ENCODE peak calls at places on chromosomes 16 and 17, in eight cellular contexts. J is spleen, R is Peyer's patch, U is mammary epithelial cell, Y is sigmoid colon, P is esophagus muscularis mucosa, S is aorta, L is pancreas. K is an unnamed sample.
A peak's percentile ranks its signal among the peaks of the same experiment; 100 is the strongest.

GRCh38 chr17:73394523-73395450 is 83.0 kb upstream of the CDC42EP4 start:
- DNase-seq in S (no peak), P (no peak), R (no peak), Y (no peak), L (no peak), J (peak; percentile 66), U (no peak), K (no peak)

GRCh38 chr17:28599311-28600184 is 723 bp upstream of the SPAG5 start:
- DNase-seq in L (peak; percentile 72), Y (peak; percentile 87), U (peak; percentile 86), P (no peak), S (peak; percentile 80), J (peak; percentile 78), R (peak; percentile 77), K (no peak)

GRCh38 chr17:80348551-80349436 is 66.2 kb upstream of the ENDOV start:
- DNase-seq in S (no peak), U (no peak), L (no peak), Y (no peak), R (peak; percentile 42), P (no peak), J (peak; percentile 37), K (no peak)

GRCh38 chr16:11561440-11561797 is 25.3 kb downstream of the LITAF start:
- DNase-seq in J (no peak), S (no peak), R (no peak), L (no peak), U (no peak), Y (no peak), P (no peak), K (peak; percentile 35)

GRCh38 chr16:86261379-86261778 is 248.9 kb upstream of the FOXF1 start:
- DNase-seq in J (no peak), R (no peak), L (no peak), S (no peak), P (no peak), U (peak; percentile 6), Y (no peak), K (no peak)

GRCh38 chr16:87602005-87602790 is at the start of gene JPH3:
- DNase-seq in U (no peak), R (no peak), S (peak; percentile 42), Y (no peak), J (no peak), L (no peak), P (no peak), K (no peak)

GRCh38 chr17:75301031-75301430 is 11.8 kb upstream of the SLC25A19 start:
- DNase-seq in S (no peak), U (no peak), R (no peak), Y (no peak), P (no peak), L (no peak), J (no peak), K (no peak)

GRCh38 chr16:10868562-10869469 is 8.2 kb upstream of the CIITA start:
- DNase-seq in S (peak; percentile 84), Y (peak; percentile 71), U (no peak), J (peak; percentile 92), P (no peak), L (peak; percentile 58), R (no peak), K (peak; percentile 84)

GRCh38 chr17:36072431-36073121 is 8.5 kb downstream of the CCL18 start:
- DNase-seq in U (peak; percentile 21), J (peak; percentile 88), Y (no peak), P (no peak), S (peak; percentile 64), R (peak; percentile 65), L (peak; percentile 69), K (no peak)

GRCh38 chr17:59331129-59331928 is at the start of gene YPEL2:
- DNase-seq in L (peak; percentile 97), U (peak; percentile 83), P (peak; percentile 99), J (peak; percentile 97), R (peak; percentile 97), S (peak; percentile 98), Y (peak; percentile 98), K (peak; percentile 99)

GRCh38 chr16:28977703-28978641 is 3.4 kb downstream of the SPNS1 start:
- DNase-seq in S (no peak), R (no peak), L (no peak), P (no peak), Y (no peak), J (no peak), U (no peak), K (no peak)

GRCh38 chr17:43940630-43941029 is 1.6 kb downstream of the PPY start:
- DNase-seq in J (no peak), S (no peak), Y (no peak), P (no peak), U (no peak), R (no peak), L (no peak), K (peak; percentile 61)

GRCh38 chr16:66703359-66704215 is 7.0 kb upstream of the CMTM4 start:
- DNase-seq in R (no peak), U (peak; percentile 35), Y (no peak), S (no peak), L (peak; percentile 21), P (no peak), J (no peak), K (peak; percentile 46)

GRCh38 chr17:49130891-49131290 is 1.7 kb upstream of the B4GALNT2 start:
- DNase-seq in P (no peak), J (no peak), U (peak; percentile 35), L (no peak), R (no peak), S (no peak), Y (no peak), K (no peak)

GRCh38 chr17:62859146-62859545 is 51.0 kb upstream of the MARCHF10 start:
- DNase-seq in Y (no peak), P (no peak), J (no peak), U (no peak), L (no peak), S (no peak), R (no peak), K (no peak)

GRCh38 chr16:17171250-17172143 is 299.3 kb downstream of the XYLT1 start:
- DNase-seq in S (no peak), R (no peak), P (no peak), J (no peak), U (no peak), Y (no peak), L (no peak), K (no peak)

GRCh38 chr17:64148699-64149098 is 18.8 kb upstream of the ERN1 start:
- DNase-seq in U (peak; percentile 11), R (no peak), L (no peak), S (no peak), P (no peak), J (no peak), Y (no peak), K (no peak)

GRCh38 chr17:21279582-21279981 is 4.9 kb upstream of the MAP2K3 start:
- DNase-seq in L (no peak), P (no peak), J (no peak), Y (no peak), S (no peak), R (no peak), U (no peak), K (no peak)

GRCh38 chr17:57207396-57207795 is 48.9 kb upstream of the MSI2 start:
- DNase-seq in L (no peak), U (no peak), S (no peak), P (peak; percentile 17), J (no peak), Y (no peak), R (no peak), K (no peak)

GRCh38 chr16:24729967-24730815 is 740 bp downstream of the TNRC6A start:
- DNase-seq in Y (peak; percentile 65), L (peak; percentile 76), S (peak; percentile 53), P (no peak), J (no peak), R (peak; percentile 70), U (no peak), K (no peak)

DNA sequence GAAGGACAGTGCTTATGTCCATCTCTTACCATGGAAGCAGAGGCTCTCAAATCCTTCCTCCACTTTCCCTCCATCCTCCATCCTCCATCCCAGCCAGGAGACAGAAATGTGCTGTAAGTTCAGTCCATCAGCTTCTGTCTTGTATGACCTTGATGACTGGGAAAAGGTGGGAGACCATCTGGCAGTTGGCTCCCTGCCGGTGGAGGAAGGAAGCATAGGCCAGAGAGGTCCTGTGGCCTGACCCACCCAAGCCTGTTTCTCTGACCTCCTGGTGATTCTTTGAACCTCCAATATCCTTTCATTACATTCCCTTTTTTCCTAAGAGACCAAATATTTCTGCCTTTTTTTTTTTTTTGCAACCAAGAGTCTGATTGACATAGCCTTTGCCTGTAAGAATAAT is 215.3 kb downstream of the ABCC12 start:
- DNase-seq in S (no peak), L (no peak), P (no peak), Y (no peak), R (no peak), U (no peak), J (no peak), K (no peak)
- H3K27ac ChIP-seq in S (no peak overlapping the region), L (no peak overlapping the region), P (no peak overlapping the region), Y (no peak overlapping the region), R (no peak overlapping the region), U (no peak overlapping the region), J (no peak overlapping the region), K (no peak overlapping the region)

GRCh38 chr16:62955033-62955349 is 918.8 kb upstream of the CDH8 start:
- DNase-seq in P (no peak), U (no peak), J (no peak), Y (no peak), L (no peak), R (no peak), S (no peak), K (no peak)

GRCh38 chr16:62954144-62955032 is 918.1 kb upstream of the CDH8 start:
- DNase-seq in S (no peak), L (no peak), Y (no peak), R (no peak), J (no peak), P (no peak), U (no peak), K (no peak)

DNA sequence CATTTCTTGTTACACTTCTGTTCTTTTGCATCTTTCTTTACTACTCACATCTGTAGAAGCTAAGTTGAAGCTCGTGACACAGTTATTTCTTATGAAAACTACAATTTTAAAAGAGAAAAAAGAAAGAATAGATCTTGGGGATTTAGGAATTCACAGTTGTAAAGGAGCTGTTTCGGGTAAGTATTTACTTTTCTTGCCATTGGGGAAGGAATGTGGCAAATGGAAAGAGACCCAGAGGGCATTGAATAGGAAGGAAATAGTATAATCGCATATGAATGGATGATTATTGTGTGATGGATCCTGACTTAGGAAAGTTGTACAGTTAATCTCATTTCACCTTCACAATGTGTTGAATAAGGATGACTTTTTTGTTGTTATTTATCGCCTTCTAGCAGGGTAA is 914.1 kb upstream of the CDH8 start:
- DNase-seq in L (no peak), P (no peak), J (no peak), R (no peak), U (no peak), Y (no peak), S (no peak), K (no peak)
- H3K27ac ChIP-seq in L (no peak overlapping the region), P (no peak overlapping the region), J (no peak overlapping the region), R (no peak overlapping the region), U (no peak overlapping the region), Y (no peak overlapping the region), S (no peak overlapping the region), K (no peak overlapping the region)

DNA sequence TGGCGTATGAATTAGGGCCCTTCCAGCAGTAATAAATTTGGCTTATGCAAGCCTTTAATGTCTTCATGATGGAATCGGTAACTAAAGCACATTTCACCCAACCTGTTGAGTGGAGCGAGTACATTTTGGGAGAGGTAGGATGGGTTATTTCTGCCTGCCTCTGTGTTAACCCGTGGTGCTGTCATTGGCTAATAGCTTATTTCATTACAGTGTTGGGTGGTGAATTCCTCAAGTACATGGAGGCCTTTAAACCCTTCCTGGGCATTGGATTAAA is 17.8 kb upstream of the TBKBP1 start:
- DNase-seq in R (no peak), U (no peak), P (no peak), S (no peak), J (no peak), L (no peak), Y (no peak), K (no peak)
- H3K27ac ChIP-seq in R (no peak overlapping the region), U (no peak overlapping the region), P (no peak overlapping the region), S (no peak overlapping the region), J (no peak overlapping the region), L (no peak overlapping the region), Y (no peak overlapping the region), K (no peak overlapping the region)

GRCh38 chr17:32502013-32502412 is 15.2 kb downstream of the CDK5R1 start:
- DNase-seq in J (no peak), U (no peak), S (no peak), Y (no peak), P (no peak), R (peak; percentile 13), L (no peak), K (no peak)
- H3K27ac ChIP-seq in J (peak overlapping the region; percentile 92), U (no peak overlapping the region), S (no peak overlapping the region), Y (no peak overlapping the region), P (no peak overlapping the region), R (no peak overlapping the region), L (no peak overlapping the region), K (no peak overlapping the region)

K was measured in kidney.